ENCODE peak calls at places on chromosomes 16 and 17, in ten cellular contexts. J is fibroblast of lung, E is uterus, P is cardiac muscle cell, V is right lobe of liver, K is body of pancreas, A is astrocyte of the spinal cord, T is AG09319, O is neural crest cell, I is AG04449. Y is an unnamed sample.
A peak's percentile ranks its signal among the peaks of the same experiment; 100 is the strongest.

GRCh38 chr17:46063239-46063638 is 64.2 kb downstream of the STH start:
- DNase-seq in J (peak; percentile 87), E (no peak), P (no peak), V (no peak), K (no peak), A (peak; percentile 74), T (no peak), O (no peak), I (peak; percentile 67), Y (no peak)

GRCh38 chr16:81623365-81624102 is 155.6 kb upstream of the PLCG2 start:
- DNase-seq in J (no peak), E (no peak), P (peak; percentile 61), V (no peak), K (peak; percentile 51), A (peak; percentile 67), T (no peak), O (peak; percentile 45), I (no peak), Y (no peak)

GRCh38 chr17:80872011-80872929 is 119.4 kb upstream of the CHMP6 start:
- DNase-seq in J (no peak), E (no peak), P (peak; percentile 74), V (no peak), K (no peak), A (no peak), T (no peak), O (no peak), I (no peak), Y (no peak)

GRCh38 chr17:63120406-63120805 is 154.4 kb downstream of the TANC2 start:
- DNase-seq in J (peak; percentile 55), E (no peak), P (no peak), V (no peak), K (no peak), A (peak; percentile 38), T (no peak), O (no peak), I (no peak), Y (no peak)

GRCh38 chr17:45020354-45021138 is 30.9 kb downstream of the DCAKD start:
- DNase-seq in J (peak; percentile 44), E (peak; percentile 30), P (no peak), V (no peak), K (no peak), A (peak; percentile 53), T (no peak), O (no peak), I (no peak), Y (no peak)

GRCh38 chr17:2792541-2793169 is 3.6 kb upstream of the RAP1GAP2 start:
- DNase-seq in J (no peak), E (no peak), P (no peak), V (no peak), K (no peak), A (no peak), T (no peak), O (no peak), I (no peak), Y (no peak)

GRCh38 chr17:40545660-40546059 is 19.6 kb downstream of the CCR7 start:
- DNase-seq in J (no peak), E (peak; percentile 12), P (no peak), V (peak; percentile 31), K (no peak), A (no peak), T (no peak), O (no peak), I (no peak), Y (no peak)

GRCh38 chr16:68399456-68399855 is 48.9 kb downstream of the SMPD3 start:
- DNase-seq in J (no peak), E (no peak), P (no peak), V (no peak), K (no peak), A (peak; percentile 25), T (no peak), O (no peak), I (no peak), Y (no peak)

DNA sequence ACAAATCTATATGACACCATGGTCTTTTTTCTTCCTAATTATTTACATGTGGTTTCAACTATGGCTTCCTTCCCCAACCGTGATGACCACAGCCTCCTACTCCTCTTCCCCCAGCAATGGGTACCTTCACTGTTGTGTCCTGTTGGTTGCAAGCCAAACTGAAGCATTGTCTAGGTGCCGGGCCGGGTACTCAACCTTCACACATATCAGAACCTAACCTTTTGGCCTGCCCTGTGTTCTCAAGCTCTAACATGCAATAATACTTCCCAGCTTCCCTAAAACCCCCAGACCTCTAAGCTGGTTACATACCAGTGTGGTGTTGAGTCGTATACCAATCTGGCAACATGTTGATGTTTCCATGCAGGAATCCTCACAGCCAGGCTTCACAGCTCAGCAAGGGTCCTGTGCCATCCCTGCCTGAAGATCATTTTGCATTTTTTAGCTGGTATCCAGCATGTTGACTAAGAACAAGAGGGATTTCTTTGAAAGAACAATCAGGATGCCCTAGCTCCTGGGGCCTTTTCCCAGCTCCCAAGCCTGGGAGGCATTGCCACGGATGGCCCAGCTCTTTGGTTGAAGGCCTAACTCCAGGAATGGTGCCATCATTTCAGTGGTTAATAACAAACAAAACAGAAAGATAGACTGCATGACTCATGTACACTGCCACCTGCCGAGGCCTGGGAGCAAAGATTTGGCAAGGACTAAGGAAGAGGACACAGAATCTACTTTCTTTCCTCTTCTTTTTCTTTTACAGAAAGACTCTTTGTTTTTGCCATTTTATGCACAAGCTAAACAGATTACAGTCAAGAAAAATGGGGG is 373.7 kb upstream of the SALL1 start:
- DNase-seq in J (peak; percentile 80), E (no peak), P (no peak), V (peak; percentile 81), K (peak; percentile 36), A (peak; percentile 85), T (peak; percentile 14), O (no peak), I (no peak), Y (no peak)
- TF ChIP-seq CTCF in J (peak; percentile 31), E (no peak), P (peak; percentile 8), V (peak; percentile 60), K (peak; percentile 33), A (peak; percentile 36), T (peak; percentile 30), O (no peak), I (no peak), Y (no peak)

GRCh38 chr16:30581462-30581861 is 4.0 kb downstream of the ZNF785 start:
- DNase-seq in J (no peak), E (no peak), P (no peak), V (no peak), K (no peak), A (no peak), T (no peak), O (no peak), I (no peak), Y (no peak)

GRCh38 chr16:30585022-30585399 is 486 bp downstream of the ZNF785 start:
- DNase-seq in J (peak; percentile 22), E (no peak), P (no peak), V (no peak), K (no peak), A (no peak), T (no peak), O (no peak), I (no peak), Y (no peak)

GRCh38 chr16:30582611-30583340 is 2.7 kb downstream of the ZNF785 start:
- DNase-seq in J (no peak), E (no peak), P (no peak), V (no peak), K (no peak), A (no peak), T (no peak), O (no peak), I (no peak), Y (no peak)

GRCh38 chr16:30588651-30589050 is 3.2 kb upstream of the ZNF785 start:
- DNase-seq in J (no peak), E (no peak), P (no peak), V (no peak), K (no peak), A (no peak), T (no peak), O (no peak), I (no peak), Y (no peak)

DNA sequence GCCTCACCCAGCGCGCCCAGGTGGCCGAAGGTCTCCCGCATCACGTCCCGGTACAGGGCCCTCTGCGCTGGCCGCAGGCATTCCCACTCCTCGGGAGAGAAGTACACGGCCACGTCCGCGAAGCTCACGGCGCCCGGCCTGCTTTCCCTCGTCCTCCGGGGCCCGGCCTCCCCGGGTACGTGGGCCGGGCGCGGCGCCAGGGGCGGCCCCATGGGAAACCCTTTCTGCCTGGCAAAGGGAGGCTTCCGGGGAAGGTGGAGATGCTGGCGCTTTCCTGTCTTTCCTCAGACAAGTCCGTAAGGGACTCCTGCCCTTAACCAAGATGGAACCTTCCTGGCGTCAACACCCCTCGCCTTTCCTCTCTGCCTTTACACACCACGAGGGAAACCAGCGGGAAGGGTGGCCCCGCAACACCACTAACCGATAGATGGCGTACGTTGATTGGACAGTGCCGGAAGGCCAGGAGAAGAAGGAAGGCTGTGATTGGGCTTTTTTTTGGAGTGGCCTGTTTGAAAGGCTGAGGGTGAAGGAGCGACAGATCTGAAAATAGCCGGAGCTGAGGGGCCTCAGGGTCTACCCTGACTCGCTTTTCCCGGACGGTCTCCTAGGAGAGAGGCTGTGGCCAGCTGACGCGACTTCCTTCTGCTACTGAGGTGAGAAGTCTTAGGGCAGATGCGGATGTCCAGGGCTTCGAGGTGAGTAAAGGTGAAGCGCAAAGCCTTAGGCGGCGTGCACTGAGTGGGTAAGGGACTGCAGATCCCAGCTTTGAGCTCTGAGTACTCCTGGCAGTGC is at the start of gene ZNF785:
- DNase-seq in J (peak; percentile 99), E (peak; percentile 96), P (peak; percentile 98), V (peak; percentile 98), K (peak; percentile 97), A (peak; percentile 99), T (peak; percentile 98), O (peak; percentile 87), I (peak; percentile 96), Y (peak; percentile 84)
- TF ChIP-seq CTCF in J (no peak), E (peak; percentile 51), P (peak; percentile 5), V (peak; percentile 47), K (peak; percentile 28), A (no peak), T (peak; percentile 34), O (no peak), I (peak; percentile 11), Y (no peak)

GRCh38 chr16:85719605-85720318 is 31.0 kb upstream of the GINS2 start:
- DNase-seq in J (no peak), E (no peak), P (no peak), V (no peak), K (no peak), A (no peak), T (no peak), O (no peak), I (no peak), Y (no peak)

GRCh38 chr16:85718153-85718477 is 29.4 kb upstream of the GINS2 start:
- DNase-seq in J (no peak), E (no peak), P (no peak), V (no peak), K (no peak), A (no peak), T (no peak), O (no peak), I (no peak), Y (no peak)

GRCh38 chr16:85717393-85718152 is 28.8 kb upstream of the GINS2 start:
- DNase-seq in J (peak; percentile 37), E (peak; percentile 51), P (peak; percentile 87), V (peak; percentile 89), K (peak; percentile 78), A (peak; percentile 62), T (peak; percentile 18), O (peak; percentile 87), I (no peak), Y (no peak)

GRCh38 chr16:85720319-85720637 is 30.6 kb downstream of the C16orf74 start:
- DNase-seq in J (no peak), E (no peak), P (no peak), V (peak; percentile 94), K (no peak), A (no peak), T (no peak), O (no peak), I (no peak), Y (no peak)

GRCh38 chr16:85718682-85719081 is 29.9 kb upstream of the GINS2 start:
- DNase-seq in J (no peak), E (no peak), P (peak; percentile 41), V (no peak), K (peak; percentile 27), A (no peak), T (no peak), O (peak; percentile 23), I (no peak), Y (no peak)
- TF ChIP-seq CTCF in J (peak; percentile 40), E (peak; percentile 14), P (peak; percentile 58), V (peak; percentile 53), K (peak; percentile 42), A (peak; percentile 52), T (peak; percentile 36), O (peak; percentile 63), I (peak; percentile 46), Y (no peak)

DNA sequence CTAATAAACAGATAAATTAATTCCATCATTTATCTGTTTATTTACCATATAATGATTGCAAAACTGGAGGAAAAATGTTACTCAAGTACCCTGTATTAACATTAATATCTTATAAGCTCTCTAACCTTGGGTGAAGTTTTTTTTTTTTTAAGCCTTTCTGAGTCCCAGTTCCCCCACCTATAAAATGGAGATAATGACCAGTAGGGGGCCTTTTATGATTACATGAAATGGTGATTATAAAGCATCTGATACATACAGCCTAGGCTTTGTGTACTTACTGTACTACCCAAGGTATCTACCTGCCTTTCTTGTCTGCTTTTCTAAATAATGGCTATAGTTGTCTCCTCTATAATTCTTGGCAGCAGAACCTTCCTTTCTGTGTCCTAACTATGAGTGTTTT is 22.6 kb downstream of the LRRC36 start:
- DNase-seq in J (peak; percentile 28), E (no peak), P (no peak), V (no peak), K (no peak), A (peak; percentile 32), T (no peak), O (no peak), I (no peak), Y (no peak)
- TF ChIP-seq CTCF in J (peak; percentile 50), E (no peak), P (peak; percentile 40), V (peak; percentile 37), K (peak; percentile 27), A (peak; percentile 41), T (peak; percentile 31), O (peak; percentile 59), I (no peak), Y (no peak)